ENCODE peak calls at places on chromosome 3, in ten cellular contexts. L is testis, V is mammary epithelial cell, K is AG04450, F is left lung, H is GM12878, Q is K562, N is foreskin fibroblast, E is AG10803, R is brain microvascular endothelial cell. I is an unnamed sample.

GRCh38 chr3:35908366-35909232 is 269.3 kb downstream of the ARPP21 start:
- DNase-seq in L (peak; percentile 89), V (peak; percentile 41), K (peak; percentile 29), F (peak; percentile 39), H (peak; percentile 9), Q (peak; percentile 23), N (peak; percentile 80), E (peak; percentile 63), R (peak; percentile 86), I (peak; percentile 23)

GRCh38 chr3:126340081-126340511 is 17.1 kb downstream of the KLF15 start:
- DNase-seq in L (peak; percentile 10), V (no peak), K (no peak), F (peak; percentile 18), H (no peak), Q (no peak), N (peak; percentile 70), E (peak; percentile 75), R (no peak), I (no peak)

GRCh38 chr3:150727653-150728502 is 24.2 kb upstream of the ERICH6 start:
- DNase-seq in L (peak; percentile 79), V (no peak), K (no peak), F (no peak), H (no peak), Q (peak; percentile 77), N (peak; percentile 39), E (no peak), R (no peak), I (no peak)

GRCh38 chr3:122233109-122233952 is 49.9 kb downstream of the CASR start:
- DNase-seq in L (peak; percentile 33), V (no peak), K (no peak), F (peak; percentile 61), H (peak; percentile 86), Q (no peak), N (no peak), E (no peak), R (no peak), I (no peak)

GRCh38 chr3:62888180-62888579 is 13.0 kb upstream of the CADPS start:
- DNase-seq in L (no peak), V (no peak), K (no peak), F (no peak), H (no peak), Q (no peak), N (no peak), E (no peak), R (no peak), I (no peak)

GRCh38 chr3:40770046-40770445 is 245.3 kb downstream of the ZNF621 start:
- DNase-seq in L (peak; percentile 19), V (no peak), K (no peak), F (no peak), H (no peak), Q (no peak), N (no peak), E (no peak), R (no peak), I (no peak)

GRCh38 chr3:172476339-172476738 is 28.1 kb upstream of the GHSR start:
- DNase-seq in L (no peak), V (no peak), K (no peak), F (no peak), H (no peak), Q (no peak), N (no peak), E (no peak), R (no peak), I (no peak)

GRCh38 chr3:11622846-11623550 is 20.7 kb downstream of the VGLL4 start:
- DNase-seq in L (no peak), V (no peak), K (no peak), F (no peak), H (no peak), Q (no peak), N (no peak), E (no peak), R (no peak), I (no peak)

GRCh38 chr3:45929042-45929679 is 14.1 kb upstream of the CXCR6 start:
- DNase-seq in L (peak; percentile 42), V (no peak), K (no peak), F (no peak), H (no peak), Q (peak; percentile 85), N (peak; percentile 70), E (peak; percentile 16), R (no peak), I (no peak)

GRCh38 chr3:152398495-152398894 is 129.8 kb downstream of the MBNL1 start:
- DNase-seq in L (no peak), V (no peak), K (no peak), F (no peak), H (no peak), Q (no peak), N (peak; percentile 28), E (peak; percentile 34), R (no peak), I (no peak)

GRCh38 chr3:189210251-189210770 is 38.5 kb downstream of the TPRG1 start:
- DNase-seq in L (no peak), V (no peak), K (no peak), F (no peak), H (no peak), Q (no peak), N (no peak), E (no peak), R (no peak), I (no peak)

GRCh38 chr3:126958638-126959085 is 24.3 kb upstream of the PLXNA1 start:
- DNase-seq in L (no peak), V (no peak), K (no peak), F (peak; percentile 24), H (no peak), Q (no peak), N (no peak), E (no peak), R (no peak), I (no peak)

GRCh38 chr3:40304352-40304751 is 5.2 kb upstream of the EIF1B start:
- DNase-seq in L (no peak), V (no peak), K (no peak), F (no peak), H (no peak), Q (no peak), N (no peak), E (no peak), R (no peak), I (no peak)

GRCh38 chr3:131402391-131403039 is 20.9 kb downstream of the NUDT16 start:
- DNase-seq in L (no peak), V (peak; percentile 57), K (no peak), F (no peak), H (no peak), Q (no peak), N (peak; percentile 43), E (peak; percentile 49), R (no peak), I (no peak)

DNA sequence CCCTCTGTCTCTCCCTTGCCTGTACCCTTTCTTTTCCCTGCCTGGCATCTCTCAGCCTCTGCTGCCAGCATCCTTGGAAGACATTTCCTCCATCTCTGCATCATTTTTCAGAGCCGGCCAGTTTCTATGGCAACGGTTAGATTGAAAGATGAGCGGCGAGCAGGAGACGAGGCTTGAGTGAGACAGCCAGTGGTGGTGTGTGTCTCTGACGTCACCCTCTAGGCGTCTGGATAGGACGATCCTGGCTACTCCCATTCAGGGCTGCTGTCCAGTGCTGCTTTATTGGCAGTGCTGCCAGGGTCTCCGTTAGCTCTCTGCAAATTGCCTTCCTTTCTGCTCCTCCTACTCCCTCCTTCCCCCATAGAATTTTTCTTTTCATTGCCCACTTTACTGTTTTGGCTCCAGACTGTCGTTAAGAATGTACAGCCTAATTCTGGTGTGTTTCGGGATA is 57.9 kb downstream of the TRAK1 start:
- DNase-seq in L (peak; percentile 79), V (no peak), K (peak; percentile 59), F (peak; percentile 54), H (no peak), Q (peak; percentile 83), N (peak; percentile 92), E (peak; percentile 57), R (peak; percentile 95), I (no peak)
- H3K4me3 ChIP-seq in L (no peak overlapping the region), V (no peak overlapping the region), K (no peak overlapping the region), F (no peak overlapping the region), H (no peak overlapping the region), Q (no peak overlapping the region), N (no peak overlapping the region), E (no peak overlapping the region), R (no peak overlapping the region), I (no peak overlapping the region)

GRCh38 chr3:197901626-197902025 is 48.4 kb upstream of the RPL35A start:
- DNase-seq in L (no peak), V (no peak), K (no peak), F (no peak), H (no peak), Q (no peak), N (no peak), E (no peak), R (no peak), I (no peak)

GRCh38 chr3:197908957-197909701 is 40.9 kb upstream of the RPL35A start:
- DNase-seq in L (no peak), V (no peak), K (no peak), F (no peak), H (no peak), Q (no peak), N (no peak), E (peak; percentile 7), R (no peak), I (no peak)

GRCh38 chr3:197906850-197907187 is 43.2 kb upstream of the RPL35A start:
- DNase-seq in L (no peak), V (no peak), K (no peak), F (no peak), H (no peak), Q (no peak), N (no peak), E (peak; percentile 8), R (no peak), I (no peak)

GRCh38 chr3:197906023-197906849 is 43.8 kb upstream of the RPL35A start:
- DNase-seq in L (peak; percentile 94), V (peak; percentile 90), K (peak; percentile 93), F (peak; percentile 89), H (peak; percentile 25), Q (peak; percentile 88), N (peak; percentile 99), E (peak; percentile 96), R (peak; percentile 94), I (peak; percentile 80)

GRCh38 chr3:197907196-197907595 is 42.8 kb upstream of the RPL35A start:
- DNase-seq in L (no peak), V (no peak), K (no peak), F (no peak), H (no peak), Q (no peak), N (peak; percentile 51), E (peak; percentile 6), R (no peak), I (no peak)
- TF ChIP-seq CTCF in L (no peak), V (no peak), K (no peak), F (no peak), H (no peak), Q (no peak), N (no peak), E (no peak), R (no peak), I (no peak)

DNA sequence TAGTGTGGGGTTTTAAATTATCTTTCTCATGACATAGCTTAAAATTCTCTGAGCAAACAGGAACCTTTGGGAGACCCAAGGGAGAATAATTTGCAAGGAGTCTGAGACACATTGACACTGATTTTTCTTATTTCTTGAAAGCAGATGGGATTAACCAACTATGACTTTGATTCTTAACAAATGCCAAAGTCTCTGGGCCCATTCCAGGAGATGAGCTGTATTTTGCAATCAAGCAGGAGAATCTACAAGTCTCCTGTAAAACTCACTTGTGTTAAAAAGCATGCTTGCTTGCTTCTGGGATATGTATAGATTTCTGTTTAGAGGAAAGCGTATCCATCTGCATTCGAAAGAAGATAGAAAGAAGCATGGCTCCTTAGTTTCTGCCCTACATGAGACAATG is 71.3 kb upstream of the STT3B start:
- DNase-seq in L (no peak), V (no peak), K (no peak), F (no peak), H (no peak), Q (no peak), N (peak; percentile 16), E (peak; percentile 53), R (no peak), I (no peak)
- H3K4me3 ChIP-seq in L (no peak overlapping the region), V (no peak overlapping the region), K (no peak overlapping the region), F (no peak overlapping the region), H (no peak overlapping the region), Q (no peak overlapping the region), N (no peak overlapping the region), E (no peak overlapping the region), R (no peak overlapping the region), I (no peak overlapping the region)

GRCh38 chr3:139772539-139773500 is 95.0 kb upstream of the NMNAT3 start:
- DNase-seq in L (no peak), V (peak; percentile 72), K (peak; percentile 30), F (no peak), H (no peak), Q (no peak), N (peak; percentile 84), E (peak; percentile 79), R (peak; percentile 99), I (peak; percentile 79)
- TF ChIP-seq CTCF in L (no peak), V (no peak), K (no peak), F (no peak), H (no peak), Q (no peak), N (no peak), E (no peak), R (peak; percentile 59), I (no peak)